ENCODE peak calls at places on chromosomes 3 and 15, in eight cellular contexts. A, E, F, J, N, X, T and I are unnamed samples.

GRCh38 chr3:159824341-159824740 is 164.3 kb upstream of the IL12A start:
- DNase-seq in T (peak), J (no peak), X (no peak), E (no peak), A (no peak), F (no peak), N (no peak), I (no peak)

GRCh38 chr3:45001738-45002137 is 24.4 kb upstream of the CLEC3B start:
- DNase-seq in A (no peak), N (no peak), F (no peak), J (no peak), E (no peak), T (no peak), X (no peak), I (no peak)

GRCh38 chr15:59166601-59167265 is 39.9 kb upstream of the LDHAL6B start:
- DNase-seq in N (no peak), T (no peak), J (no peak), A (no peak), F (no peak), E (no peak), X (no peak), I (no peak)

GRCh38 chr3:196072313-196072712 is 9.6 kb downstream of the TFRC start:
- DNase-seq in J (no peak), E (no peak), F (no peak), N (no peak), X (no peak), A (no peak), T (no peak), I (no peak)

GRCh38 chr15:84702961-84703482 is 12.9 kb downstream of the SEC11A start:
- DNase-seq in N (peak), A (no peak), X (peak), F (no peak), E (no peak), J (no peak), T (no peak), I (no peak)

GRCh38 chr3:49469037-49469875 is 811 bp upstream of the DAG1 start:
- DNase-seq in J (no peak), N (peak), X (peak), F (no peak), A (peak), T (peak), E (no peak), I (no peak)

GRCh38 chr3:13207975-13208705 is 134.9 kb upstream of the IQSEC1 start:
- DNase-seq in T (no peak), N (no peak), X (no peak), E (no peak), F (no peak), J (no peak), A (peak), I (no peak)

GRCh38 chr15:101168463-101168824 is 83.4 kb downstream of the CHSY1 start:
- DNase-seq in N (peak), E (no peak), F (no peak), X (peak), J (no peak), T (no peak), A (no peak), I (no peak)

GRCh38 chr3:99965077-99965476 is 147.4 kb downstream of the CMSS1 start:
- DNase-seq in N (peak), X (no peak), T (no peak), F (no peak), J (no peak), E (no peak), A (no peak), I (no peak)

GRCh38 chr3:23594066-23594465 is 211.7 kb upstream of the UBE2E1 start:
- DNase-seq in N (no peak), F (no peak), E (no peak), A (no peak), X (no peak), T (no peak), J (no peak), I (no peak)

GRCh38 chr15:27679621-27680521 is 419.2 kb downstream of the OCA2 start:
- DNase-seq in F (no peak), E (no peak), A (no peak), X (no peak), T (no peak), N (no peak), J (no peak), I (no peak)

GRCh38 chr3:33403756-33404155 is 36.4 kb downstream of the UBP1 start:
- DNase-seq in N (no peak), J (no peak), X (no peak), A (no peak), E (no peak), F (no peak), T (no peak), I (no peak)

GRCh38 chr3:179503640-179504039 is 52.4 kb upstream of the GNB4 start:
- DNase-seq in J (no peak), A (no peak), F (no peak), E (no peak), X (no peak), T (no peak), N (no peak), I (no peak)

GRCh38 chr15:31200735-31201151 is 99.2 kb upstream of the TRPM1 start:
- DNase-seq in A (peak), T (peak), N (peak), J (peak), E (no peak), F (peak), X (peak), I (peak)

GRCh38 chr3:39189648-39190269 is 2.6 kb downstream of the XIRP1 start:
- DNase-seq in T (peak), E (peak), J (peak), N (peak), A (no peak), F (no peak), X (peak), I (peak)

GRCh38 chr3:129485681-129486056 is 42.8 kb upstream of the RHO start:
- DNase-seq in F (no peak), N (peak), X (peak), A (peak), T (no peak), J (no peak), E (no peak), I (no peak)

GRCh38 chr3:123773681-123774431 is 110.3 kb downstream of the MYLK start:
- DNase-seq in F (no peak), T (no peak), A (no peak), N (no peak), X (peak), E (no peak), J (no peak), I (no peak)

GRCh38 chr3:40213556-40213955 is 96.0 kb upstream of the EIF1B start:
- DNase-seq in J (no peak), A (no peak), F (no peak), T (no peak), N (no peak), X (no peak), E (no peak), I (no peak)

GRCh38 chr15:29874977-29875376 is 52.7 kb upstream of the TJP1 start:
- DNase-seq in F (no peak), X (no peak), A (no peak), N (no peak), T (no peak), E (no peak), J (no peak), I (no peak)

GRCh38 chr3:28575100-28575747 is 226.6 kb upstream of the AZI2 start:
- DNase-seq in J (no peak), E (no peak), F (no peak), T (no peak), N (peak), A (peak), X (no peak), I (no peak)

GRCh38 chr3:127629462-127630403 is 748 bp downstream of the PODXL2 start:
- DNase-seq in F (no peak), E (no peak), A (peak), X (no peak), N (no peak), J (peak), T (no peak), I (no peak)

GRCh38 chr15:101379647-101380046 is 84.6 kb upstream of the SNRPA1 start:
- DNase-seq in E (no peak), X (no peak), T (no peak), A (peak), F (no peak), J (no peak), N (no peak), I (no peak)

GRCh38 chr3:24048843-24049242 is 103.8 kb downstream of the NR1D2 start:
- DNase-seq in T (no peak), E (no peak), A (no peak), X (no peak), F (no peak), J (no peak), N (no peak), I (no peak)

GRCh38 chr15:79629687-79630086 is 197.6 kb downstream of the MINAR1 start:
- DNase-seq in N (no peak), J (no peak), A (no peak), T (no peak), F (no peak), X (no peak), E (no peak), I (no peak)

GRCh38 chr15:99365232-99365631 is 114.0 kb downstream of the LRRC28 start:
- DNase-seq in T (no peak), A (no peak), F (no peak), J (no peak), N (no peak), X (no peak), E (no peak), I (no peak)

GRCh38 chr3:157469571-157470294 is 33.1 kb downstream of the PTX3 start:
- DNase-seq in T (no peak), X (no peak), N (no peak), J (no peak), A (no peak), F (no peak), E (no peak), I (no peak)

GRCh38 chr3:124707667-124708066 is 22.6 kb upstream of the UMPS start:
- DNase-seq in X (no peak), F (no peak), N (no peak), E (no peak), A (no peak), J (no peak), T (no peak), I (no peak)

GRCh38 chr3:6392123-6392522 is 468.8 kb upstream of the GRM7 start:
- DNase-seq in J (no peak), X (no peak), A (no peak), T (no peak), N (no peak), E (no peak), F (no peak), I (no peak)

GRCh38 chr3:195125646-195126045 is 145.3 kb downstream of the XXYLT1 start:
- DNase-seq in N (no peak), T (no peak), X (no peak), F (no peak), J (no peak), A (no peak), E (no peak), I (no peak)

GRCh38 chr3:166123576-166123975 is 286.4 kb upstream of the BCHE start:
- DNase-seq in N (no peak), X (no peak), J (no peak), E (no peak), F (no peak), T (no peak), A (no peak), I (no peak)

GRCh38 chr3:189144645-189145044 is 27.1 kb upstream of the TPRG1 start:
- DNase-seq in T (peak), E (no peak), A (no peak), N (no peak), X (peak), J (no peak), F (no peak), I (peak)

GRCh38 chr3:23807161-23808015 is 1.6 kb downstream of the UBE2E1 start:
- DNase-seq in T (no peak), J (no peak), N (no peak), E (no peak), X (peak), A (no peak), F (no peak), I (no peak)

GRCh38 chr15:42523331-42523730 is 25.3 kb downstream of the LRRC57 start:
- DNase-seq in F (no peak), A (no peak), X (no peak), T (no peak), E (no peak), N (no peak), J (no peak), I (no peak)

GRCh38 chr3:4983739-4984510 is 4.7 kb downstream of the BHLHE40 start:
- DNase-seq in X (peak), T (no peak), E (no peak), F (peak), N (peak), J (peak), A (no peak), I (peak)

GRCh38 chr3:170752571-170753155 is 117.3 kb downstream of the RPL22L1 start:
- DNase-seq in E (no peak), F (no peak), A (no peak), X (no peak), J (no peak), N (no peak), T (no peak), I (no peak)

GRCh38 chr3:8239718-8240698 is 261.6 kb upstream of the LMCD1 start:
- DNase-seq in A (no peak), T (peak), X (no peak), F (no peak), N (no peak), E (no peak), J (peak), I (peak)